ENCODE peak calls at places on chromosomes 3 and 15, in eight cellular contexts. Q is mammary epithelial cell, D is astrocyte, C is RPMI7951, L is astrocyte of the hippocampus, H is Karpas-422, S is cardiac septum, V is RPMI8226. T is an unnamed sample.

GRCh38 chr15:60362318-60363023 is 35.3 kb downstream of the ANXA2 start:
- DNase-seq in Q (peak), D (peak), S (no peak), V (no peak), H (no peak), L (no peak), C (peak), T (peak)

GRCh38 chr3:46574263-46574662 is 8.2 kb upstream of the LRRC2 start:
- DNase-seq in Q (no peak), L (peak), V (no peak), H (no peak), C (no peak), D (no peak), S (no peak), T (no peak)

GRCh38 chr3:149634573-149634972 is 23.3 kb downstream of the WWTR1 start:
- DNase-seq in V (no peak), H (no peak), S (no peak), L (no peak), D (no peak), C (no peak), Q (no peak), T (no peak)

GRCh38 chr15:28086175-28086703 is 12.9 kb downstream of the OCA2 start:
- DNase-seq in S (no peak), V (peak), Q (peak), C (peak), L (peak), D (peak), H (peak), T (peak)

GRCh38 chr15:83092309-83092976 is 15.0 kb upstream of the TM6SF1 start:
- DNase-seq in Q (peak), S (no peak), C (no peak), D (peak), V (no peak), H (peak), L (no peak), T (no peak)

GRCh38 chr15:87849181-87849580 is 407.4 kb downstream of the NTRK3 start:
- DNase-seq in S (no peak), Q (no peak), L (peak), V (no peak), C (no peak), H (no peak), D (peak), T (peak)

GRCh38 chr3:46881819-46882376 is 4.4 kb downstream of the PTH1R start:
- DNase-seq in Q (no peak), L (peak), D (no peak), H (no peak), S (no peak), C (no peak), V (no peak), T (peak)

GRCh38 chr3:189529889-189530288 is 101.3 kb upstream of the TP63 start:
- DNase-seq in Q (no peak), V (no peak), S (no peak), L (no peak), D (no peak), C (no peak), H (no peak), T (no peak)

GRCh38 chr3:72041531-72041930 is 256.6 kb upstream of the PROK2 start:
- DNase-seq in V (no peak), S (no peak), D (no peak), Q (no peak), C (peak), H (no peak), L (no peak), T (no peak)

GRCh38 chr3:71514621-71515020 is 68.9 kb downstream of the FOXP1 start:
- DNase-seq in C (no peak), V (no peak), Q (peak), D (peak), H (no peak), S (no peak), L (no peak), T (no peak)

GRCh38 chr15:35068861-35069260 is 16.2 kb downstream of the NANOGP8 start:
- DNase-seq in Q (no peak), V (no peak), C (no peak), H (no peak), L (no peak), S (no peak), D (no peak), T (no peak)

GRCh38 chr15:68075764-68076385 is 21.8 kb downstream of the PIAS1 start:
- DNase-seq in D (no peak), H (no peak), V (no peak), Q (no peak), S (no peak), C (no peak), L (no peak), T (no peak)

GRCh38 chr3:132549890-132550578 is 47.0 kb upstream of the ACKR4 start:
- DNase-seq in Q (peak), S (no peak), D (peak), V (peak), C (peak), L (peak), H (no peak), T (peak)

GRCh38 chr3:108342829-108343478 is 46.6 kb downstream of the HHLA2 start:
- DNase-seq in V (no peak), D (peak), S (no peak), Q (peak), H (peak), C (peak), L (peak), T (peak)

GRCh38 chr15:57685316-57685715 is 21.2 kb upstream of the POLR2M start:
- DNase-seq in C (no peak), L (no peak), D (no peak), S (no peak), Q (no peak), H (no peak), V (no peak), T (no peak)

GRCh38 chr15:101652783-101653430 is 726 bp upstream of the TM2D3 start:
- DNase-seq in D (no peak), V (peak), Q (peak), L (no peak), H (peak), S (no peak), C (peak), T (no peak)

GRCh38 chr15:75065467-75065850 is 42.1 kb downstream of the PPCDC start:
- DNase-seq in Q (no peak), C (peak), V (peak), D (peak), H (no peak), S (no peak), L (no peak), T (peak)

GRCh38 chr3:14110699-14111098 is 14.0 kb downstream of the CHCHD4 start:
- DNase-seq in C (no peak), L (no peak), Q (no peak), D (no peak), S (no peak), H (no peak), V (no peak), T (peak)

GRCh38 chr3:46707601-46708011 is 6.4 kb downstream of the TMIE start:
- DNase-seq in D (no peak), Q (no peak), V (no peak), S (peak), H (no peak), C (no peak), L (no peak), T (no peak)

GRCh38 chr15:91356083-91356482 is 256.0 kb downstream of the SV2B start:
- DNase-seq in H (no peak), D (no peak), L (no peak), Q (no peak), C (no peak), S (no peak), V (no peak), T (no peak)

GRCh38 chr3:138180375-138181029 is 5.8 kb upstream of the DBR1 start:
- DNase-seq in D (peak), C (peak), V (peak), L (peak), S (no peak), Q (peak), H (peak), T (peak)

GRCh38 chr15:82838096-82838735 is 28.8 kb downstream of the WHAMM start:
- DNase-seq in Q (no peak), D (no peak), L (no peak), C (no peak), H (no peak), V (no peak), S (no peak), T (no peak)

GRCh38 chr15:76398702-76399101 is 62.1 kb downstream of the ISL2 start:
- DNase-seq in S (no peak), H (no peak), D (no peak), C (no peak), V (no peak), Q (no peak), L (no peak), T (no peak)

GRCh38 chr3:33218446-33219174 is at the start of gene SUSD5:
- DNase-seq in L (peak), V (no peak), D (peak), H (no peak), S (no peak), Q (peak), C (peak), T (peak)

GRCh38 chr3:157494581-157495281 is 8.5 kb downstream of the VEPH1 start:
- DNase-seq in D (peak), Q (no peak), S (no peak), L (peak), H (no peak), C (no peak), V (no peak), T (peak)

GRCh38 chr3:129045675-129046036 is 14.9 kb upstream of the GP9 start:
- DNase-seq in L (no peak), C (peak), H (no peak), S (no peak), Q (no peak), V (no peak), D (no peak), T (no peak)

GRCh38 chr15:82538961-82539689 is 1.1 kb downstream of the RPS17 start:
- DNase-seq in H (peak), L (peak), S (no peak), D (no peak), V (no peak), Q (no peak), C (no peak), T (no peak)

GRCh38 chr3:195172896-195173295 is 98.1 kb downstream of the XXYLT1 start:
- DNase-seq in C (no peak), L (no peak), D (no peak), S (no peak), V (no peak), Q (no peak), H (no peak), T (no peak)

GRCh38 chr3:13068269-13069010 is 4.8 kb downstream of the IQSEC1 start:
- DNase-seq in Q (no peak), D (no peak), C (no peak), H (peak), V (no peak), L (no peak), S (no peak), T (no peak)

GRCh38 chr3:193890036-193890897 is 245.7 kb upstream of the HES1 start:
- DNase-seq in H (no peak), V (no peak), L (no peak), S (no peak), C (no peak), Q (no peak), D (no peak), T (no peak)

GRCh38 chr15:63752075-63752684 is 81.6 kb downstream of the HERC1 start:
- DNase-seq in L (peak), V (peak), S (no peak), C (peak), H (peak), D (peak), Q (peak), T (peak)

GRCh38 chr15:40787344-40787841 is 17.6 kb downstream of the C15orf62 start:
- DNase-seq in C (peak), Q (peak), L (peak), H (no peak), S (no peak), V (peak), D (peak), T (peak)

GRCh38 chr3:13163848-13164382 is 90.7 kb upstream of the IQSEC1 start:
- DNase-seq in L (no peak), Q (no peak), C (no peak), V (no peak), H (no peak), S (no peak), D (no peak), T (no peak)

GRCh38 chr15:58513681-58514336 is 82.0 kb downstream of the LIPC start:
- DNase-seq in S (no peak), V (peak), Q (no peak), D (no peak), H (no peak), C (no peak), L (no peak), T (no peak)

GRCh38 chr15:68666120-68666811 is 87.5 kb downstream of the CORO2B start:
- DNase-seq in V (peak), L (no peak), C (no peak), S (peak), Q (no peak), D (no peak), H (no peak), T (no peak)

GRCh38 chr3:138440137-138440536 is 5.7 kb downstream of the ESYT3 start:
- DNase-seq in S (peak), Q (no peak), H (no peak), V (peak), D (peak), C (no peak), L (peak), T (peak)

GRCh38 chr3:16056210-16056607 is 118.3 kb upstream of the GALNT15 start:
- DNase-seq in L (peak), H (no peak), D (no peak), V (no peak), Q (no peak), S (no peak), C (no peak), T (no peak)

GRCh38 chr15:74313889-74314288 is 53.6 kb downstream of the CYP11A1 start:
- DNase-seq in V (no peak), H (no peak), L (no peak), C (no peak), Q (no peak), S (no peak), D (no peak), T (no peak)

GRCh38 chr3:44252332-44252731 is 10.6 kb downstream of the TOPAZ1 start:
- DNase-seq in V (no peak), D (no peak), S (no peak), C (no peak), H (no peak), L (no peak), Q (no peak), T (no peak)